ENCODE peak calls at places on chromosomes 4 and X, in six cellular contexts. One of them, this sample, is unnamed. For H3K4me1, the result is how much of the 10 kb centered on the place peaks cover.

GRCh38 chr4:23023121-23023520 is 330.4 kb downstream of the GBA3 start:
- DNase-seq in hepatocyte: no peak
- DNase-seq in SJSA1: no peak
- DNase-seq in heart left ventricle: no peak
- DNase-seq in left ventricle myocardium inferior: no peak
- DNase-seq in mesenchymal stem cell: peak
- DNase-seq in this sample: no peak

GRCh38 chrX:8374041-8374825 is 90.4 kb upstream of the VCX3B start:
- DNase-seq in SJSA1: peak
- DNase-seq in left ventricle myocardium inferior: no peak
- DNase-seq in heart left ventricle: no peak
- DNase-seq in hepatocyte: no peak
- DNase-seq in mesenchymal stem cell: no peak
- DNase-seq in this sample: no peak

GRCh38 chrX:30005821-30006220 is 209.5 kb upstream of the MAGEB2 start:
- DNase-seq in mesenchymal stem cell: no peak
- DNase-seq in hepatocyte: no peak
- DNase-seq in SJSA1: no peak
- DNase-seq in heart left ventricle: no peak
- DNase-seq in left ventricle myocardium inferior: no peak
- DNase-seq in this sample: no peak

GRCh38 chr4:74624351-74625151 is 169.8 kb downstream of the BTC start:
- DNase-seq in left ventricle myocardium inferior: no peak
- DNase-seq in hepatocyte: peak
- DNase-seq in SJSA1: peak
- DNase-seq in mesenchymal stem cell: peak
- DNase-seq in heart left ventricle: no peak
- DNase-seq in this sample: peak

GRCh38 chrX:135345328-135345645 is 36.0 kb downstream of the ETDC start:
- DNase-seq in hepatocyte: peak
- DNase-seq in heart left ventricle: peak
- DNase-seq in mesenchymal stem cell: peak
- DNase-seq in left ventricle myocardium inferior: peak
- DNase-seq in SJSA1: peak
- DNase-seq in this sample: peak

GRCh38 chrX:56978172-56978571 is 17.2 kb downstream of the SPIN3 start:
- DNase-seq in heart left ventricle: no peak
- DNase-seq in mesenchymal stem cell: peak
- DNase-seq in SJSA1: peak
- DNase-seq in hepatocyte: peak
- DNase-seq in left ventricle myocardium inferior: no peak
- DNase-seq in this sample: peak

GRCh38 chr4:142846105-142846728 is at the start of gene INPP4B:
- DNase-seq in hepatocyte: peak
- DNase-seq in SJSA1: peak
- DNase-seq in heart left ventricle: peak
- DNase-seq in mesenchymal stem cell: peak
- DNase-seq in left ventricle myocardium inferior: peak
- DNase-seq in this sample: peak

GRCh38 chr4:3234171-3235029 is 14.6 kb upstream of the MSANTD1 start:
- DNase-seq in mesenchymal stem cell: no peak
- DNase-seq in heart left ventricle: no peak
- DNase-seq in SJSA1: no peak
- DNase-seq in left ventricle myocardium inferior: no peak
- DNase-seq in hepatocyte: no peak
- DNase-seq in this sample: no peak

GRCh38 chr4:14855719-14856075 is 146.6 kb upstream of the CPEB2 start:
- DNase-seq in left ventricle myocardium inferior: no peak
- DNase-seq in hepatocyte: no peak
- DNase-seq in SJSA1: no peak
- DNase-seq in heart left ventricle: no peak
- DNase-seq in mesenchymal stem cell: no peak
- DNase-seq in this sample: no peak

GRCh38 chr4:14857986-14858385 is 144.3 kb upstream of the CPEB2 start:
- DNase-seq in heart left ventricle: no peak
- DNase-seq in hepatocyte: no peak
- DNase-seq in SJSA1: no peak
- DNase-seq in mesenchymal stem cell: no peak
- DNase-seq in left ventricle myocardium inferior: no peak
- DNase-seq in this sample: no peak

GRCh38 chr4:14856927-14857220 is 145.4 kb upstream of the CPEB2 start:
- DNase-seq in SJSA1: no peak
- DNase-seq in left ventricle myocardium inferior: no peak
- DNase-seq in heart left ventricle: no peak
- DNase-seq in mesenchymal stem cell: no peak
- DNase-seq in hepatocyte: no peak
- DNase-seq in this sample: no peak

GRCh38 chr4:14857475-14857874 is 144.8 kb upstream of the CPEB2 start:
- DNase-seq in SJSA1: no peak
- DNase-seq in heart left ventricle: no peak
- DNase-seq in mesenchymal stem cell: peak
- DNase-seq in hepatocyte: no peak
- DNase-seq in left ventricle myocardium inferior: no peak
- DNase-seq in this sample: no peak

DNA sequence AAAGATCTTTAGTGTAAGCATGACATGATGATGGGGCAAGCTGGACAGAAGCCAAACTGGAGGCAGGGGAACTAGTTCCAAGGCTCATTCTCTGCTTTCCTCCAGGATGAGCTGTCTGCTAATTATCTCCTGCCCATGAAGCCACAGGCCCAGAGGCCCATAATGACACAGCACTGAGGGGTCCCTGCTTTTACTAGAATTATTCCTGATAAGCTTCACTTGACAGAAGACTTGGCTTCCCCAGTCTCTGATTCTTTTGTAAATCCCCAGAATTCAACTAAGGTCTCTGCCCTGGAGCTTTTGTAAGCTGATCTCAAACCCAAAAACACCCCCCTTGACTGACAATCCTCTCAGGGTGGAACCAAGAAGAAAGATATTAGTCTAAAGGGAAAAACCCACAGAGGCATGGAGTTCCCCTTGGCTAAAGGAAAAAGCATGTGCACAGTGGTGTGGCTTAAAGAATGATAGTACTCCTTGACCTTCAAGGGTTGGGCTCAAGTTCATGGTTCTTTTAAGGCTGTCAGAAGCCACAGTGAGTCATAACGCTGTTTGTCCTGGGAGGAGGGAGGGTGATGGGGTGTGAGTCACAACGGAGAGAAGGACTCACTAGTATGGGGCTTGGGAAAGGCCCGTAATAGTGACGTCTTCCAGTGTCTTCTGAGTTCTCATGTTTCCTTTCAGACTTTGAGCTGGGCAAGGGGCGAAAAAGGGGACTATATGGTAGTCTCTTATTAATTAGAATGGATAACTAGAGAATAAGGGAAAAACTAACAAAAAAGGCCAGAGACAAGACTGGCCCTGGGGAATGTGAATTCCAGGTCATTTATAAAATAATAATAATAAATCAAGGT is 146.0 kb upstream of the CPEB2 start:
- DNase-seq in hepatocyte: peak
- DNase-seq in heart left ventricle: no peak
- DNase-seq in SJSA1: peak
- DNase-seq in left ventricle myocardium inferior: no peak
- DNase-seq in mesenchymal stem cell: peak
- DNase-seq in this sample: peak
- H3K4me3 ChIP-seq in hepatocyte: no peak
- H3K4me3 ChIP-seq in heart left ventricle: no peak
- H3K4me3 ChIP-seq in SJSA1: no peak
- H3K4me3 ChIP-seq in left ventricle myocardium inferior: no peak
- H3K4me3 ChIP-seq in mesenchymal stem cell: no peak
- H3K4me3 ChIP-seq in this sample: peak

GRCh38 chr4:147776600-147777175 is 44.8 kb downstream of the ARHGAP10 start:
- DNase-seq in mesenchymal stem cell: no peak
- DNase-seq in SJSA1: no peak
- DNase-seq in left ventricle myocardium inferior: no peak
- DNase-seq in hepatocyte: no peak
- DNase-seq in heart left ventricle: no peak
- DNase-seq in this sample: no peak

GRCh38 chr4:147777456-147778091 is 45.7 kb downstream of the ARHGAP10 start:
- DNase-seq in heart left ventricle: no peak
- DNase-seq in hepatocyte: no peak
- DNase-seq in left ventricle myocardium inferior: no peak
- DNase-seq in mesenchymal stem cell: peak
- DNase-seq in SJSA1: peak
- DNase-seq in this sample: no peak

GRCh38 chr4:147780137-147780777 is 48.4 kb downstream of the ARHGAP10 start:
- DNase-seq in SJSA1: no peak
- DNase-seq in left ventricle myocardium inferior: peak
- DNase-seq in heart left ventricle: peak
- DNase-seq in mesenchymal stem cell: peak
- DNase-seq in hepatocyte: no peak
- DNase-seq in this sample: no peak

GRCh38 chr4:147779449-147779848 is 47.6 kb downstream of the ARHGAP10 start:
- DNase-seq in mesenchymal stem cell: no peak
- DNase-seq in heart left ventricle: no peak
- DNase-seq in SJSA1: no peak
- DNase-seq in left ventricle myocardium inferior: no peak
- DNase-seq in hepatocyte: no peak
- DNase-seq in this sample: no peak

DNA sequence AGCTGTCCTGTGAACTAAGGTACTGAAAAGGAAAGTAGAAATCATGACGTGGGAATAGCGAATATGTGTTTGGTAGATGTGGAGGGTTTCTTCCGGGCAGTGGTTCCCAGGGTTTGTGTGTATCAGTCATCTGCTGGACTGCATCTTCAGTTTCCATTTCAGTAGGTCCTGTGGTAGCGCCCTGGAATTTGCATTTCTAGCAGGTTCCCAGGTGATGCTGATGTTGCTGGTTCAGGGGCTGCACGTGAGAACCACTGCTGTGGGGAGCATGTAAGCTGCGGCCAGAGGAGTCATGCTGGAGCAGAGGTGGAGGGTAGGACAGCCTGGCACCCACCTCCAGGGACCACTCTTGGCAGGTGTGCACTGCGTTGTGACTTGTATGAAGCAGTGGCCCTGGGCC is 47.1 kb downstream of the ARHGAP10 start:
- DNase-seq in mesenchymal stem cell: no peak
- DNase-seq in hepatocyte: no peak
- DNase-seq in SJSA1: no peak
- DNase-seq in left ventricle myocardium inferior: no peak
- DNase-seq in heart left ventricle: no peak
- DNase-seq in this sample: no peak
- H3K4me1 ChIP-seq in mesenchymal stem cell: under half
- H3K4me1 ChIP-seq in hepatocyte: under half
- H3K4me1 ChIP-seq in SJSA1: under half
- H3K4me1 ChIP-seq in left ventricle myocardium inferior: half or more
- H3K4me1 ChIP-seq in heart left ventricle: half or more
- H3K4me1 ChIP-seq in this sample: under half

GRCh38 chrX:40083979-40084359 is 13.8 kb downstream of the BCOR start:
- DNase-seq in mesenchymal stem cell: no peak
- DNase-seq in left ventricle myocardium inferior: no peak
- DNase-seq in hepatocyte: no peak
- DNase-seq in heart left ventricle: no peak
- DNase-seq in SJSA1: no peak
- DNase-seq in this sample: no peak

GRCh38 chrX:40086569-40087335 is 11.0 kb downstream of the BCOR start:
- DNase-seq in hepatocyte: peak
- DNase-seq in left ventricle myocardium inferior: no peak
- DNase-seq in mesenchymal stem cell: peak
- DNase-seq in heart left ventricle: no peak
- DNase-seq in SJSA1: peak
- DNase-seq in this sample: no peak

GRCh38 chrX:40085714-40086113 is 12.0 kb downstream of the BCOR start:
- DNase-seq in mesenchymal stem cell: no peak
- DNase-seq in hepatocyte: no peak
- DNase-seq in heart left ventricle: no peak
- DNase-seq in SJSA1: no peak
- DNase-seq in left ventricle myocardium inferior: no peak
- DNase-seq in this sample: no peak

GRCh38 chrX:40084471-40084870 is 13.3 kb downstream of the BCOR start:
- DNase-seq in left ventricle myocardium inferior: no peak
- DNase-seq in mesenchymal stem cell: no peak
- DNase-seq in hepatocyte: no peak
- DNase-seq in SJSA1: no peak
- DNase-seq in heart left ventricle: no peak
- DNase-seq in this sample: no peak

DNA sequence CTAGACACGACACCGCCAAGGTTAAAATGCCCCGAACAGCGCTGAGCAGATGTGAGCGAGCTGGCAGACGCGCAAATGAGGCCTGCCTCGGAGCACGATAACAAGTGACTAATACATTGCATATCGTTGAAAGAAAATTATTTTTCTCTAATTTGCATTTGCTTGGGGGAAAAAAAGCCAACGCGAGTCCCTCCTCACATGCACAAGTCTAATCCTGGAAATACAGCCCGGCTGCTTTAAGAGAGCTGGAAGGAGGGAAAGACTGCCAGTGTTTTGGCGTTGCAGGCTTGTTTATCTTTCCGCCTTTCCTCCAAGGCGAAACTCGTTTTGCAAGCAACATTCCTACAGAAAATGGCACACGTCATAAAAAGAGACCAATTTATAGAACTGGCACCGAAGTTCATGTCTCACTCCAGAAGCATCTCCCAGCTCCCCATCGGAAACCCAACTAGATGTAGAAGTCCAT is 12.6 kb downstream of the BCOR start:
- DNase-seq in SJSA1: peak
- DNase-seq in hepatocyte: peak
- DNase-seq in heart left ventricle: no peak
- DNase-seq in left ventricle myocardium inferior: no peak
- DNase-seq in mesenchymal stem cell: peak
- DNase-seq in this sample: peak
- H3K4me3 ChIP-seq in SJSA1: no peak
- H3K4me3 ChIP-seq in hepatocyte: no peak
- H3K4me3 ChIP-seq in heart left ventricle: no peak
- H3K4me3 ChIP-seq in left ventricle myocardium inferior: no peak
- H3K4me3 ChIP-seq in mesenchymal stem cell: no peak
- H3K4me3 ChIP-seq in this sample: no peak

GRCh38 chrX:150036181-150036580 is 97.9 kb upstream of the EOLA2 start:
- DNase-seq in SJSA1: peak
- DNase-seq in mesenchymal stem cell: peak
- DNase-seq in heart left ventricle: no peak
- DNase-seq in hepatocyte: no peak
- DNase-seq in left ventricle myocardium inferior: no peak
- DNase-seq in this sample: peak

GRCh38 chrX:150036641-150037040 is 98.3 kb upstream of the EOLA2 start:
- DNase-seq in left ventricle myocardium inferior: no peak
- DNase-seq in mesenchymal stem cell: no peak
- DNase-seq in SJSA1: no peak
- DNase-seq in heart left ventricle: no peak
- DNase-seq in hepatocyte: no peak
- DNase-seq in this sample: no peak

GRCh38 chrX:150035531-150035930 is 97.2 kb upstream of the EOLA2 start:
- DNase-seq in SJSA1: no peak
- DNase-seq in mesenchymal stem cell: peak
- DNase-seq in left ventricle myocardium inferior: no peak
- DNase-seq in heart left ventricle: no peak
- DNase-seq in hepatocyte: no peak
- DNase-seq in this sample: no peak

GRCh38 chrX:150038356-150038755 is 100.1 kb upstream of the EOLA2 start:
- DNase-seq in SJSA1: peak
- DNase-seq in left ventricle myocardium inferior: no peak
- DNase-seq in hepatocyte: no peak
- DNase-seq in heart left ventricle: no peak
- DNase-seq in mesenchymal stem cell: peak
- DNase-seq in this sample: no peak

DNA sequence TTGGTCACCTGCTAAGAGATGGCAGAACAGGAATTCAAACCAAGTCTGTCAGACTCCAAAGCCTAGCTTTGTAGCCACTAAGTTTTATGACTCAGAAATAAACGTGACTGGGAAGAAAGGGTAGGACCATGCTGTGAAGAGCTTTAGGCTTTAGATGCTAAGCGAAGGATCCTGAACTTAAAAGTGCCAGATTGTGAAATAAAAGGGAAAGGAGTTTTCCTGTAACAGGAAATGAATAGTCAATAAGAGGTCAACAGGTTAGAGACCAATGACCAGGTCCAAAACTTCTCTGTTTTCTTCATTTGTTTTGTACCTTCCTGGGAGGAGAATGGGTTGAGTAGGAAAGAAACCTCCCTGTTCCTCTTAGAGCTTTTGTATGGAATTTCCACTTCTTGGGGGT is 98.8 kb upstream of the EOLA2 start:
- DNase-seq in hepatocyte: no peak
- DNase-seq in left ventricle myocardium inferior: no peak
- DNase-seq in SJSA1: no peak
- DNase-seq in mesenchymal stem cell: no peak
- DNase-seq in heart left ventricle: no peak
- DNase-seq in this sample: no peak
- H3K4me1 ChIP-seq in hepatocyte: under half
- H3K4me1 ChIP-seq in left ventricle myocardium inferior: under half
- H3K4me1 ChIP-seq in SJSA1: half or more
- H3K4me1 ChIP-seq in mesenchymal stem cell: under half
- H3K4me1 ChIP-seq in heart left ventricle: under half
- H3K4me1 ChIP-seq in this sample: under half

This sample was measured in adipocyte.